ENCODE peak calls at places on chromosomes 13 and 19, in four cellular contexts. J, S, H and G are unnamed samples.

GRCh38 chr13:45473627-45474026 is 8.9 kb downstream of the COG3 start:
- DNase-seq in H (no peak), S (no peak), J (peak; percentile 6), G (no peak)

GRCh38 chr13:29937379-29937778 is 87.0 kb upstream of the UBL3 start:
- DNase-seq in J (no peak), S (no peak), H (no peak), G (no peak)

GRCh38 chr19:47124937-47125668 is 5.5 kb upstream of the SAE1 start:
- DNase-seq in J (peak; percentile 84), S (peak; percentile 84), H (no peak), G (peak; percentile 47)

GRCh38 chr19:19507354-19507753 is 8.0 kb downstream of the TSSK6 start:
- DNase-seq in H (no peak), J (no peak), S (no peak), G (no peak)

GRCh38 chr19:54172413-54172763 is 572 bp downstream of the TMC4 start:
- DNase-seq in H (no peak), S (no peak), J (no peak), G (no peak)

GRCh38 chr13:77981191-77981925 is 62.7 kb upstream of the EDNRB start:
- DNase-seq in S (peak; percentile 59), J (no peak), H (no peak), G (no peak)

GRCh38 chr19:55353803-55354697 is 469 bp downstream of the COX6B2 start:
- DNase-seq in H (peak; percentile 66), S (no peak), J (peak; percentile 71), G (no peak)

GRCh38 chr13:27406178-27406939 is 18.1 kb upstream of the GTF3A start:
- DNase-seq in S (peak; percentile 58), J (peak; percentile 35), H (peak; percentile 19), G (no peak)

GRCh38 chr19:6955082-6955481 is 66.1 kb downstream of the MBD3L2B start:
- DNase-seq in H (no peak), J (no peak), S (no peak), G (no peak)

GRCh38 chr13:98571955-98572662 is 4.8 kb downstream of the STK24 start:
- DNase-seq in S (peak; percentile 66), H (no peak), J (no peak), G (peak; percentile 48)

GRCh38 chr19:15304140-15304705 is 28.1 kb downstream of the BRD4 start:
- DNase-seq in J (peak; percentile 47), H (no peak), S (no peak), G (no peak)

GRCh38 chr13:94251801-94252200 is 227.7 kb downstream of the DCT start:
- DNase-seq in S (peak; percentile 69), J (no peak), H (no peak), G (no peak)

GRCh38 chr13:36543671-36544070 is 111.4 kb downstream of the CCNA1 start:
- DNase-seq in S (no peak), H (no peak), J (peak; percentile 64), G (no peak)

GRCh38 chr19:12695090-12695489 is 1.3 kb downstream of the FBXW9 start:
- DNase-seq in S (no peak), H (no peak), J (no peak), G (no peak)

GRCh38 chr19:47158879-47159509 is 28.4 kb downstream of the SAE1 start:
- DNase-seq in J (no peak), S (no peak), H (peak; percentile 24), G (peak; percentile 53)

DNA sequence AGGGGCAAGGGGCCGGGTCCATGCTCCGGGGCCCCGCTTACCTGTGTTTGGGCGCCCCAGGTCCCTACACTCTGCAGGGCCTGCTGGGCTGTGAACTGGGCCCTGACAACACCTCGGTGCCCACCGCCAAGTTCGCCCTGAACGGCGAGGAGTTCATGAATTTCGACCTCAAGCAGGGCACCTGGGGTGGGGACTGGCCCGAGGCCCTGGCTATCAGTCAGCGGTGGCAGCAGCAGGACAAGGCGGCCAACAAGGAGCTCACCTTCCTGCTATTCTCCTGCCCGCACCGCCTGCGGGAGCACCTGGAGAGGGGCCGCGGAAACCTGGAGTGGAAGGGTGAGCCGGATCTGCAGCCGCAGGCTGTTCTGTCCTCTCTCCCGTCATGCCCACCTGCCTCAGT is 1.7 kb downstream of the FCGRT start:
- DNase-seq in S (no peak), J (no peak), H (no peak), G (no peak)
- H3K4me3 ChIP-seq in S (no peak overlapping the region), J (no peak overlapping the region), H (no peak overlapping the region), G (no peak overlapping the region)

DNA sequence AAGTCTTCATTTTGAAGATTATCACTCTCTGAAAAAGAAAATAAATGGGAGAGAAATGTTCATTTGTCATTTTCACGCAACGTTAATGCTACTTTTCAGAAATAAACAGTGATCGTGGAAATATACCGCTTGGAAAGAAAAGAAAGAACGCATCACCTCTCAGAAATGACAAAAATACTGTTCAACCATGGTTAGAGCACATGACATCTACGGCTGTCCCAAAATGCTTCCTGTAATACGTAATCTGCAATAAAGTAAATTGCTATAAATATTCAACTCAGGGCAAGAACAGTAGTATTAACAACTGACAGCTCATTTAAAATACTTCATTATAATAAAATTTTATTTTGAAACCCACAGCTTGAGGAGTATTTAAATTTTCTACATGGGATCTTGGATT is 15.2 kb downstream of the LATS2 start:
- DNase-seq in H (no peak), S (no peak), J (no peak), G (no peak)
- H3K4me1 ChIP-seq in H (no peaks in the 10 kb centered on the region), S (peaks cover 13% of the 10 kb centered on the region), J (peaks cover 11% of the 10 kb centered on the region), G (peaks cover 3% of the 10 kb centered on the region)

GRCh38 chr13:42036711-42037110 is 11.7 kb upstream of the DGKH start:
- DNase-seq in H (no peak), J (no peak), S (no peak), G (no peak)

GRCh38 chr13:42040730-42041016 is 7.8 kb upstream of the DGKH start:
- DNase-seq in H (no peak), J (no peak), S (no peak), G (no peak)

GRCh38 chr13:42039457-42039945 is 8.9 kb upstream of the DGKH start:
- DNase-seq in H (no peak), S (no peak), J (no peak), G (no peak)

GRCh38 chr13:42039946-42040729 is 8.3 kb upstream of the DGKH start:
- DNase-seq in J (peak; percentile 92), H (peak; percentile 85), S (peak; percentile 88), G (peak; percentile 91)

GRCh38 chr13:42038661-42039456 is 9.6 kb upstream of the DGKH start:
- DNase-seq in H (no peak), S (no peak), J (no peak), G (no peak)
- H3K4me3 ChIP-seq in H (peak overlapping the region; percentile 89), S (peak overlapping the region; percentile 52), J (peak overlapping the region; percentile 55), G (peak overlapping the region; percentile 87)

DNA sequence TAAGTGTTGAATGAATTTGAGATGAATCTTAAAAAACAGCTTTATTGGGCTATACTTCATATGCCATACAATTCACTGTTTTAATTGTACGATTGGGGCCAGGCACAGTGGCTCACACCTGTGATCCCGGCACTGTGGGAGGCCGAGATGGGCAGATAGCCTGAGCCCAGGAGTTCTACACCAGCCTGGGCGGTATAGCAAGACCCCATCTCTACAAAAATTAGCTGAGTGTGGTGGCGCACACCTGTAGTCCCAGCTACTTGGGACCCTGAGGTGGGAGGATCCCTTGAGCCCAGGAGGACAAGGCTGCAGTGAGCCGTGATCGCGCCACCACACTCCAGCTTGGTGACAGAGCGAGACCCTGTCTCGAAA is 10.3 kb downstream of the ARID3A start:
- DNase-seq in H (no peak), J (no peak), S (no peak), G (no peak)
- H3K4me1 ChIP-seq in H (peaks cover 31% of the 10 kb centered on the region), J (peaks cover 8% of the 10 kb centered on the region), S (peaks cover 33% of the 10 kb centered on the region), G (peaks cover 23% of the 10 kb centered on the region)

GRCh38 chr19:29737461-29738000 is 22.5 kb upstream of the C19orf12 start:
- DNase-seq in S (no peak), J (no peak), H (no peak), G (no peak)

GRCh38 chr19:29741226-29741625 is 26.2 kb upstream of the C19orf12 start:
- DNase-seq in H (no peak), J (no peak), S (no peak), G (no peak)

GRCh38 chr19:29741776-29742175 is 26.7 kb upstream of the C19orf12 start:
- DNase-seq in H (no peak), J (no peak), S (no peak), G (no peak)

GRCh38 chr19:29731331-29731850 is 16.3 kb upstream of the C19orf12 start:
- DNase-seq in H (no peak), J (no peak), S (no peak), G (no peak)

DNA sequence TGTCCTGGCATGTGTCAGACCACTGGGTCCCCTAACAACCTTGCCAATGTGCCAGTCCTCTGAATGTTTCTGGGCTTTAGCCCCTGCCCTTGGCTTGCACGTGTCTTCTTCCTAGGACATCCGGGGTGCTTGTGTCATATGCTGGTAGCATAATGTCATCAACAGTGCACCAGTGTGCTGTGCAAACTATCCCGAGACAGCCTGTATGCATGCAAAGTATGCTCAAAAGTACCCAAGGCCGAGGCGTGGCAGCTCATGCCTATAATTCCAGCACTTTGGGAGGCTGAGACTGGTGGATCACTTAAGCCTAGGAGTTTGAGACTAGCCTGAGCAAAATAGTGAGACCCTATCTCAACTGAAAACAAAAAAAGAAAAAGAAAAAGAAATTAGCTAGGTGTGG is 20.8 kb upstream of the C19orf12 start:
- DNase-seq in H (no peak), S (no peak), J (no peak), G (no peak)
- H3K4me3 ChIP-seq in H (no peak overlapping the region), S (no peak overlapping the region), J (no peak overlapping the region), G (no peak overlapping the region)